ENCODE peak calls at places on chromosome 16, in five cellular contexts. F, E, V, B and Z are unnamed samples.
A peak's percentile ranks its signal among the peaks of the same experiment; 100 is the strongest.

GRCh38 chr16:54633943-54634362 is 296.7 kb upstream of the IRX5 start:
- DNase-seq in F (peak; percentile 44), E (no peak), V (no peak), B (peak; percentile 10), Z (peak; percentile 38)

GRCh38 chr16:62066747-62067146 is 30.5 kb upstream of the CDH8 start:
- DNase-seq in F (no peak), E (no peak), V (no peak), B (no peak), Z (no peak)

GRCh38 chr16:21684199-21684598 is 20.4 kb downstream of the OTOA start:
- DNase-seq in F (no peak), E (no peak), V (no peak), B (no peak), Z (peak; percentile 49)

GRCh38 chr16:27352026-27352425 is 38.3 kb downstream of the IL4R start:
- DNase-seq in F (no peak), E (no peak), V (no peak), B (no peak), Z (no peak)

GRCh38 chr16:54216268-54217187 is 70.1 kb downstream of the IRX3 start:
- DNase-seq in F (peak; percentile 15), E (peak; percentile 88), V (no peak), B (no peak), Z (no peak)

GRCh38 chr16:88911946-88912310 is 45.5 kb upstream of the PABPN1L start:
- DNase-seq in F (no peak), E (no peak), V (no peak), B (no peak), Z (no peak)

GRCh38 chr16:62755938-62756337 is 719.7 kb upstream of the CDH8 start:
- DNase-seq in F (no peak), E (no peak), V (no peak), B (no peak), Z (no peak)

GRCh38 chr16:67240506-67240905 is 6.8 kb downstream of the FHOD1 start:
- DNase-seq in F (no peak), E (no peak), V (no peak), B (peak; percentile 31), Z (no peak)

GRCh38 chr16:28292731-28293588 is 635 bp downstream of the SBK1 start:
- DNase-seq in F (peak; percentile 57), E (no peak), V (no peak), B (no peak), Z (no peak)

GRCh38 chr16:3841729-3842508 is 38.6 kb downstream of the CREBBP start:
- DNase-seq in F (no peak), E (no peak), V (no peak), B (no peak), Z (no peak)

GRCh38 chr16:61128545-61129323 is 907.5 kb downstream of the CDH8 start:
- DNase-seq in F (no peak), E (no peak), V (no peak), B (no peak), Z (no peak)

GRCh38 chr16:49563666-49564065 is 190.1 kb downstream of the C16orf78 start:
- DNase-seq in F (no peak), E (no peak), V (no peak), B (peak; percentile 2), Z (no peak)

GRCh38 chr16:1791943-1792812 is 1.3 kb downstream of the IGFALS start:
- DNase-seq in F (no peak), E (peak; percentile 23), V (no peak), B (no peak), Z (no peak)

GRCh38 chr16:67397812-67398545 is 4.7 kb upstream of the TPPP3 start:
- DNase-seq in F (no peak), E (no peak), V (peak; percentile 36), B (no peak), Z (no peak)

GRCh38 chr16:3980311-3981111 is 100.0 kb upstream of the CREBBP start:
- DNase-seq in F (no peak), E (no peak), V (no peak), B (peak; percentile 87), Z (no peak)

GRCh38 chr16:70396209-70396904 is 42.5 kb downstream of the ST3GAL2 start:
- DNase-seq in F (peak; percentile 61), E (no peak), V (peak; percentile 83), B (peak; percentile 53), Z (peak; percentile 80)

GRCh38 chr16:89338863-89339262 is 121.4 kb downstream of the ZNF778 start:
- DNase-seq in F (no peak), E (no peak), V (no peak), B (no peak), Z (no peak)

GRCh38 chr16:75086281-75086680 is 30.3 kb downstream of the LDHD start:
- DNase-seq in F (no peak), E (no peak), V (no peak), B (peak; percentile 17), Z (no peak)

GRCh38 chr16:68359398-68360191 is 48.8 kb downstream of the PRMT7 start:
- DNase-seq in F (no peak), E (no peak), V (no peak), B (no peak), Z (no peak)

GRCh38 chr16:28882476-28883180 is 4.3 kb downstream of the ATP2A1 start:
- DNase-seq in F (peak; percentile 82), E (no peak), V (no peak), B (no peak), Z (no peak)

GRCh38 chr16:85253127-85253941 is 141.1 kb upstream of the CIBAR2 start:
- DNase-seq in F (peak; percentile 65), E (peak; percentile 54), V (peak; percentile 72), B (peak; percentile 35), Z (peak; percentile 88)

GRCh38 chr16:89574681-89575246 is 794 bp upstream of the CPNE7 start:
- DNase-seq in F (peak; percentile 79), E (no peak), V (peak; percentile 8), B (peak; percentile 82), Z (peak; percentile 86)